ENCODE peak calls at places on chromosomes 16 and 17, in ten cellular contexts. M is astrocyte of the cerebellum, S is foreskin fibroblast, T is pons, A is HFFc6, G is ovary, J is NCI-H1436 treated with DMSO at 0.1 percent for 48 hours, Z is fibroblast of lung, V is RWPE2, K is iPS-NIHi11. Y is an unnamed sample.

GRCh38 chr17:74763565-74764387 is 12.4 kb downstream of the NAT9 start:
- DNase-seq in M (no peak), S (no peak), T (no peak), A (no peak), G (no peak), J (no peak), Z (no peak), V (no peak), K (peak), Y (no peak)

GRCh38 chr17:31078290-31078689 is 16.5 kb upstream of the NF1 start:
- DNase-seq in M (no peak), S (no peak), T (no peak), A (no peak), G (no peak), J (no peak), Z (no peak), V (no peak), K (no peak), Y (no peak)

GRCh38 chr17:57422574-57423164 is 166.3 kb downstream of the MSI2 start:
- DNase-seq in M (no peak), S (peak), T (no peak), A (peak), G (no peak), J (no peak), Z (peak), V (no peak), K (no peak), Y (no peak)

GRCh38 chr17:219696-220095 is 38.2 kb upstream of the DOC2B start:
- DNase-seq in M (no peak), S (no peak), T (no peak), A (no peak), G (no peak), J (no peak), Z (no peak), V (peak), K (no peak), Y (no peak)

GRCh38 chr17:1492249-1493206 is at the start of gene MYO1C:
- DNase-seq in M (no peak), S (no peak), T (no peak), A (no peak), G (peak), J (no peak), Z (no peak), V (no peak), K (peak), Y (no peak)

GRCh38 chr17:1999557-2000251 is 25.4 kb downstream of the RTN4RL1 start:
- DNase-seq in M (no peak), S (no peak), T (peak), A (peak), G (peak), J (no peak), Z (peak), V (no peak), K (peak), Y (no peak)

GRCh38 chr17:988561-988960 is 8.4 kb upstream of the TIMM22 start:
- DNase-seq in M (no peak), S (no peak), T (no peak), A (no peak), G (no peak), J (no peak), Z (no peak), V (no peak), K (no peak), Y (no peak)

GRCh38 chr16:15853021-15853420 is 3.8 kb downstream of the MYH11 start:
- DNase-seq in M (no peak), S (no peak), T (no peak), A (no peak), G (no peak), J (no peak), Z (no peak), V (no peak), K (no peak), Y (no peak)

GRCh38 chr16:79154081-79154480 is 446.5 kb downstream of the MAF start:
- DNase-seq in M (no peak), S (no peak), T (peak), A (no peak), G (no peak), J (no peak), Z (no peak), V (no peak), K (no peak), Y (no peak)

GRCh38 chr16:20774703-20775362 is 11.0 kb downstream of the ACSM3 start:
- DNase-seq in M (no peak), S (peak), T (peak), A (peak), G (peak), J (no peak), Z (peak), V (peak), K (peak), Y (peak)

GRCh38 chr17:41792835-41793748 is 6.6 kb upstream of the JUP start:
- DNase-seq in M (no peak), S (no peak), T (no peak), A (no peak), G (peak), J (no peak), Z (peak), V (peak), K (no peak), Y (no peak)

GRCh38 chr17:42675348-42675983 is 1.3 kb downstream of the PLEKHH3 start:
- DNase-seq in M (no peak), S (no peak), T (no peak), A (no peak), G (peak), J (no peak), Z (no peak), V (no peak), K (no peak), Y (no peak)

Y was measured in AG09319.